ENCODE peak calls at places on chromosome 7, in four cellular contexts. T is GM13977; G is stimulated activated CD4-positive, alpha-beta T cell treated with anti-CD3 and anti-CD28 coated beads, Interleukin-15, amount 100 ng/mL, for 1 hour; A is adipocyte. M is an unnamed sample.

GRCh38 chr7:15280078-15280734 is 281.6 kb downstream of the AGMO start:
- DNase-seq in T (no peak), G (no peak), A (peak), M (peak)

GRCh38 chr7:19106308-19107141 is 10.9 kb downstream of the TWIST1 start:
- DNase-seq in T (no peak), G (no peak), A (peak), M (peak)

GRCh38 chr7:91247497-91247896 is 16.7 kb upstream of the FZD1 start:
- DNase-seq in T (no peak), G (no peak), A (no peak), M (no peak)

GRCh38 chr7:120254845-120255244 is 18.1 kb upstream of the KCND2 start:
- DNase-seq in T (no peak), G (no peak), A (no peak), M (no peak)

GRCh38 chr7:20785211-20786048 is 1.3 kb downstream of the SP8 start:
- DNase-seq in T (peak), G (no peak), A (peak), M (peak)

GRCh38 chr7:104096683-104097082 is 107.2 kb upstream of the RELN start:
- DNase-seq in T (no peak), G (no peak), A (no peak), M (peak)

GRCh38 chr7:40147371-40148246 is 12.8 kb downstream of the SUGCT start:
- DNase-seq in T (no peak), G (no peak), A (no peak), M (peak)

GRCh38 chr7:12861070-12861469 is 173.6 kb downstream of the ARL4A start:
- DNase-seq in T (no peak), G (no peak), A (no peak), M (no peak)

GRCh38 chr7:106199024-106199423 is 85.8 kb downstream of the NAMPT start:
- DNase-seq in T (no peak), G (no peak), A (no peak), M (no peak)

GRCh38 chr7:139358541-139359365 is 941 bp upstream of the LUC7L2 start:
- DNase-seq in T (peak), G (no peak), A (no peak), M (no peak)

GRCh38 chr7:57339198-57339944 is 110.6 kb upstream of the ZNF716 start:
- DNase-seq in T (no peak), G (no peak), A (no peak), M (no peak)

GRCh38 chr7:28032738-28033380 is 147.7 kb downstream of the JAZF1 start:
- DNase-seq in T (no peak), G (no peak), A (no peak), M (peak)

GRCh38 chr7:142935941-142936565 is 2.5 kb upstream of the TRPV5 start:
- DNase-seq in T (no peak), G (no peak), A (no peak), M (no peak)

GRCh38 chr7:2508327-2509231 is 11.0 kb upstream of the LFNG start:
- DNase-seq in T (peak), G (peak), A (peak), M (no peak)

GRCh38 chr7:74598558-74598957 is 59.0 kb upstream of the GTF2I start:
- DNase-seq in T (no peak), G (no peak), A (peak), M (no peak)

GRCh38 chr7:54888067-54888735 is 129.2 kb upstream of the SEC61G start:
- DNase-seq in T (no peak), G (no peak), A (no peak), M (peak)

GRCh38 chr7:93361853-93362252 is 129.7 kb downstream of the VPS50 start:
- DNase-seq in T (no peak), G (no peak), A (no peak), M (no peak)

GRCh38 chr7:31007634-31008033 is 43.9 kb downstream of the GHRHR start:
- DNase-seq in T (no peak), G (no peak), A (no peak), M (no peak)

GRCh38 chr7:24378871-24379608 is 95.0 kb downstream of the NPY start:
- DNase-seq in T (no peak), G (no peak), A (peak), M (no peak)

GRCh38 chr7:74523015-74523414 is 69.3 kb downstream of the GTF2IRD1 start:
- DNase-seq in T (no peak), G (no peak), A (no peak), M (no peak)

GRCh38 chr7:149859369-149859768 is 14.4 kb upstream of the ATP6V0E2 start:
- DNase-seq in T (no peak), G (no peak), A (no peak), M (no peak)

GRCh38 chr7:1893025-1893424 is 222.9 kb downstream of the ELFN1 start:
- DNase-seq in T (no peak), G (no peak), A (no peak), M (no peak)

GRCh38 chr7:35624299-35625186 is 70.4 kb downstream of the HERPUD2 start:
- DNase-seq in T (peak), G (no peak), A (peak), M (peak)

GRCh38 chr7:116911799-116912198 is 41.5 kb upstream of the ST7 start:
- DNase-seq in T (no peak), G (no peak), A (peak), M (no peak)

GRCh38 chr7:28629216-28629848 is 217.0 kb downstream of the CREB5 start:
- DNase-seq in T (no peak), G (no peak), A (peak), M (no peak)

GRCh38 chr7:5528071-5528814 is 104.6 kb upstream of the TNRC18 start:
- DNase-seq in T (no peak), G (peak), A (peak), M (no peak)

GRCh38 chr7:20331231-20331880 is 656 bp downstream of the ITGB8 start:
- DNase-seq in T (peak), G (no peak), A (peak), M (peak)

GRCh38 chr7:140238778-140239652 is 62.2 kb upstream of the KDM7A start:
- DNase-seq in T (no peak), G (no peak), A (no peak), M (no peak)

GRCh38 chr7:1285556-1286301 is 53.1 kb downstream of the UNCX start:
- DNase-seq in T (no peak), G (no peak), A (no peak), M (no peak)

GRCh38 chr7:91636129-91636724 is 244.3 kb downstream of the MTERF1 start:
- DNase-seq in T (no peak), G (no peak), A (no peak), M (peak)

GRCh38 chr7:34057956-34058355 is 152.6 kb downstream of the BMPER start:
- DNase-seq in T (no peak), G (no peak), A (peak), M (no peak)

GRCh38 chr7:154795437-154795836 is 207.5 kb downstream of the PAXIP1 start:
- DNase-seq in T (no peak), G (no peak), A (no peak), M (no peak)

GRCh38 chr7:127799535-127800305 is 147.7 kb downstream of the SND1 start:
- DNase-seq in T (no peak), G (no peak), A (no peak), M (no peak)

GRCh38 chr7:38317457-38318037 is 44.1 kb upstream of the TARP start:
- DNase-seq in T (no peak), G (no peak), A (no peak), M (no peak)

GRCh38 chr7:127798769-127799372 is 146.9 kb downstream of the SND1 start:
- DNase-seq in T (no peak), G (no peak), A (no peak), M (no peak)

GRCh38 chr7:80703272-80703671 is 64.8 kb downstream of the CD36 start:
- DNase-seq in T (no peak), G (no peak), A (peak), M (no peak)

GRCh38 chr7:104938741-104939390 is 75.1 kb upstream of the KMT2E start:
- DNase-seq in T (no peak), G (no peak), A (no peak), M (no peak)

GRCh38 chr7:129168219-129168991 is 20.0 kb upstream of the SMO start:
- DNase-seq in T (no peak), G (no peak), A (no peak), M (peak)

GRCh38 chr7:15600298-15600697 is 38.5 kb upstream of the AGMO start:
- DNase-seq in T (no peak), G (no peak), A (no peak), M (peak)